ENCODE peak calls at places on chromosomes 2 and 18, in six cellular contexts. M is pancreas; D is breast epithelium; O is CD8-positive, alpha-beta memory T cell; R is kidney; W is body of pancreas. Q is an unnamed sample.

GRCh38 chr2:124316875-124317605 is 292.0 kb downstream of the CNTNAP5 start:
- DNase-seq in M (no peak), D (no peak), O (no peak), R (no peak), W (no peak), Q (no peak)

GRCh38 chr18:77013777-77014525 is 118.6 kb downstream of the MBP start:
- DNase-seq in M (no peak), D (no peak), O (no peak), R (peak; percentile 47), W (no peak), Q (no peak)

GRCh38 chr2:195639238-195639858 is 17.7 kb upstream of the SLC39A10 start:
- DNase-seq in M (no peak), D (no peak), O (no peak), R (no peak), W (no peak), Q (no peak)

GRCh38 chr2:165203689-165204559 is at the start of gene SCN3A:
- DNase-seq in M (peak; percentile 15), D (no peak), O (no peak), R (no peak), W (peak; percentile 27), Q (peak; percentile 20)

GRCh38 chr2:151844217-151844896 is 16.1 kb upstream of the ARL5A start:
- DNase-seq in M (no peak), D (no peak), O (no peak), R (no peak), W (no peak), Q (no peak)

GRCh38 chr2:113858764-113859163 is 31.1 kb upstream of the ACTR3 start:
- DNase-seq in M (no peak), D (no peak), O (no peak), R (no peak), W (no peak), Q (no peak)

GRCh38 chr2:19769513-19769912 is 132.3 kb downstream of the TTC32 start:
- DNase-seq in M (no peak), D (no peak), O (no peak), R (no peak), W (no peak), Q (no peak)

GRCh38 chr2:64865831-64866146 is 123.4 kb upstream of the SLC1A4 start:
- DNase-seq in M (no peak), D (no peak), O (no peak), R (no peak), W (no peak), Q (no peak)

GRCh38 chr2:101306410-101306809 is 2.1 kb downstream of the RNF149 start:
- DNase-seq in M (peak; percentile 55), D (no peak), O (no peak), R (no peak), W (peak; percentile 50), Q (no peak)

GRCh38 chr2:1704606-1705556 is 39.4 kb downstream of the PXDN start:
- DNase-seq in M (no peak), D (peak; percentile 37), O (no peak), R (no peak), W (no peak), Q (no peak)

GRCh38 chr2:68746408-68746807 is 11.8 kb downstream of the ARHGAP25 start:
- DNase-seq in M (no peak), D (no peak), O (no peak), R (no peak), W (no peak), Q (peak; percentile 10)

GRCh38 chr2:49903471-49903870 is 749.2 kb upstream of the FSHR start:
- DNase-seq in M (no peak), D (no peak), O (no peak), R (no peak), W (no peak), Q (no peak)

GRCh38 chr2:83055338-83056010 is 1403.6 kb downstream of the SUCLG1 start:
- DNase-seq in M (no peak), D (no peak), O (no peak), R (no peak), W (no peak), Q (no peak)

GRCh38 chr18:23890589-23890988 is 124.0 kb upstream of the TTC39C start:
- DNase-seq in M (no peak), D (no peak), O (no peak), R (no peak), W (no peak), Q (no peak)

GRCh38 chr2:79638410-79638809 is 125.6 kb downstream of the CTNNA2 start:
- DNase-seq in M (no peak), D (no peak), O (no peak), R (no peak), W (no peak), Q (no peak)

GRCh38 chr2:204407209-204408070 is 137.8 kb upstream of the PARD3B start:
- DNase-seq in M (no peak), D (no peak), O (no peak), R (no peak), W (no peak), Q (no peak)

GRCh38 chr2:54308782-54309181 is 52.8 kb upstream of the TSPYL6 start:
- DNase-seq in M (no peak), D (no peak), O (no peak), R (no peak), W (no peak), Q (no peak)

GRCh38 chr2:46073540-46074018 is 223.6 kb upstream of the EPAS1 start:
- DNase-seq in M (no peak), D (no peak), O (no peak), R (no peak), W (no peak), Q (no peak)

GRCh38 chr2:225037374-225038075 is 4.7 kb downstream of the DOCK10 start:
- DNase-seq in M (no peak), D (no peak), O (no peak), R (no peak), W (no peak), Q (no peak)

GRCh38 chr18:63107171-63107850 is 212.3 kb downstream of the BCL2 start:
- DNase-seq in M (no peak), D (no peak), O (no peak), R (no peak), W (no peak), Q (no peak)

GRCh38 chr2:206846854-206847834 is 81.7 kb downstream of the FASTKD2 start:
- DNase-seq in M (no peak), D (no peak), O (no peak), R (no peak), W (no peak), Q (no peak)

GRCh38 chr2:39247512-39247911 is 3.7 kb upstream of the CDKL4 start:
- DNase-seq in M (no peak), D (no peak), O (no peak), R (no peak), W (no peak), Q (no peak)

GRCh38 chr2:5673861-5674240 is 18.3 kb upstream of the SOX11 start:
- DNase-seq in M (no peak), D (no peak), O (no peak), R (no peak), W (no peak), Q (no peak)

GRCh38 chr18:24465491-24465890 is 5.1 kb downstream of the HRH4 start:
- DNase-seq in M (no peak), D (no peak), O (no peak), R (no peak), W (no peak), Q (no peak)

GRCh38 chr2:8408560-8409460 is 273.0 kb upstream of the ID2 start:
- DNase-seq in M (no peak), D (no peak), O (peak; percentile 36), R (no peak), W (no peak), Q (no peak)

GRCh38 chr2:188813846-188814245 is 160.3 kb upstream of the COL3A1 start:
- DNase-seq in M (no peak), D (no peak), O (no peak), R (no peak), W (no peak), Q (no peak)

GRCh38 chr18:43539862-43540261 is 262.6 kb upstream of the SYT4 start:
- DNase-seq in M (no peak), D (no peak), O (no peak), R (no peak), W (no peak), Q (no peak)

GRCh38 chr18:80202264-80202998 is 44.9 kb downstream of the PARD6G start:
- DNase-seq in M (no peak), D (no peak), O (no peak), R (no peak), W (no peak), Q (no peak)

GRCh38 chr2:55616509-55617159 is 788 bp downstream of the PPP4R3B start:
- DNase-seq in M (peak; percentile 44), D (no peak), O (peak; percentile 30), R (no peak), W (peak; percentile 56), Q (peak; percentile 33)

GRCh38 chr2:96808176-96808837 is 7.8 kb upstream of the CNNM3 start:
- DNase-seq in M (no peak), D (peak; percentile 71), O (no peak), R (peak; percentile 56), W (no peak), Q (no peak)

GRCh38 chr2:63594622-63595021 is 5.9 kb downstream of the MDH1 start:
- DNase-seq in M (no peak), D (no peak), O (no peak), R (no peak), W (no peak), Q (no peak)
- H3K36me3 ChIP-seq in M (no peaks in the 10 kb centered on the region), D (peaks cover 5% of the 10 kb centered on the region), O (peaks cover 17% of the 10 kb centered on the region), R (peaks cover 4% of the 10 kb centered on the region), W (peaks cover 14% of the 10 kb centered on the region), Q (no peaks in the 10 kb centered on the region)

DNA sequence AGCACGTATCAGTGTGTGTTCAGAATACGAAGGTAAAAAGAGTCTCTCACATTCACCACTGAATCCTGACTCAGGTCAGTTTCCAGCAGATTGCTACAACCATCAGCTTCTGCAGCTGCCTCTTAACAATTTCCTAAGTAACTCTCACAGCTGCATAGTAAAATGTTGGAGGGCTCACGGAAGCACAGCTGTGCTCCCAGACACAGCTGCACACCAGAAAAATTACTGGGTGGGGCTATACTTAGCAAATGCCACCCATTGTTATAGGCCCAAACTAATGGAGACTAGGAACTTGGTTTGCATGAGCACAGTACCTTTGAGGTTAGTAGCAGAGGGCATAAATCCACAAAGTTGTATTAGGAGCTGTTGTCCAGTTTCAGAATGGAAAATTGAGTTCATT is 153.9 kb upstream of the ERBB4 start:
- DNase-seq in M (no peak), D (no peak), O (no peak), R (no peak), W (no peak), Q (no peak)
- H3K27ac ChIP-seq in M (no peak overlapping the region), D (no peak overlapping the region), O (no peak overlapping the region), R (no peak overlapping the region), W (no peak overlapping the region), Q (no peak overlapping the region)

DNA sequence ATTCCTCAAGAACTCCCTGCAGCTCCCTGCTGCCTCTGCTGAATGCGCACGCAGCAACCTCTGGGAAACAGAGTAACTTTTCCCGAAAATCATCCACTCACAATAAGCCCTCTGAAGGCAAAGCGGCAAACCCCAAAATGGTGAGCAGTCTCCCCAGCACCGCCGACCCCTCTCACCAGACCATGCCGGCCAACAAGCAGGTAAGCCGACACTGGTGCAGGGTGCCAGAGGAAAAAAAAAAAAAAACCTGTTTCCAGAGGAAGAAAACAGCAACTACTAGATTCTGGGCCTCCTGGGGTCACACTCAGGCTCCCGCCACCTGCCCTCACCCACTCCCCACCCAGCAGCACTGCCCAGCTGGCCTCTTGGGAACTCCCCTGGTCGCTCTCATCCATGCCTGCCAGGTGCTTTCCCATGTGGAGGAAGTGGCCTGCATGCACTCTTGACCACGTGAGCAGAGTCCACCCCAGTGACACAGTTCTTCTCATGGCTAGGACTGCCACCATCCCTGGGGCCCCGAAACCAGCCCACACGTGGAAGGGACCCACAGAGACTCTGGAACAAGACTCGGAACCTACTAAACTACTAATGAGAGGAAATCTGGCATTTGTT is 36.9 kb downstream of the KCTD18 start:
- DNase-seq in M (no peak), D (no peak), O (no peak), R (no peak), W (no peak), Q (no peak)
- H3K36me3 ChIP-seq in M (no peaks in the 10 kb centered on the region), D (no peaks in the 10 kb centered on the region), O (no peaks in the 10 kb centered on the region), R (peaks cover 27% of the 10 kb centered on the region), W (peaks cover 5% of the 10 kb centered on the region), Q (no peaks in the 10 kb centered on the region)

GRCh38 chr18:71831039-71831438 is 713.1 kb downstream of the CBLN2 start:
- DNase-seq in M (no peak), D (no peak), O (no peak), R (no peak), W (no peak), Q (no peak)
- H3K27ac ChIP-seq in M (peak overlapping the region; percentile 24), D (no peak overlapping the region), O (no peak overlapping the region), R (no peak overlapping the region), W (peak overlapping the region; percentile 11), Q (no peak overlapping the region)

Q was measured in colonic mucosa.